ENCODE peak calls at places on chromosomes 12 and 14, in seven cellular contexts. W is endothelial cell, V is HFF-Myc, E is Caco-2, L is neural crest cell, A is mesothelial cell of epicardium, F is activated B cell treated with CpG ODN at 0.5 μM for 24 hours. K is an unnamed sample.

GRCh38 chr14:20782280-20782890 is 1.3 kb downstream of the RNASE6 start:
- DNase-seq in L (no peak), E (no peak), W (peak; percentile 37), F (no peak), V (no peak), A (no peak), K (no peak)

GRCh38 chr12:118357327-118358007 is 15.2 kb downstream of the TAOK3 start:
- DNase-seq in E (no peak), W (no peak), A (no peak), F (no peak), V (peak; percentile 60), L (no peak), K (peak; percentile 85)

GRCh38 chr14:76273346-76273745 is 102.6 kb upstream of the ESRRB start:
- DNase-seq in E (no peak), A (no peak), F (no peak), V (no peak), W (no peak), L (no peak), K (no peak)

GRCh38 chr12:32043928-32044549 is 62.6 kb upstream of the BICD1 start:
- DNase-seq in V (no peak), E (no peak), L (no peak), A (no peak), W (no peak), F (no peak), K (no peak)

GRCh38 chr12:70788774-70789173 is 131.8 kb downstream of the PTPRR start:
- DNase-seq in V (no peak), W (no peak), F (no peak), E (no peak), L (no peak), A (no peak), K (no peak)

GRCh38 chr12:57276935-57277563 is 26.1 kb upstream of the STAC3 start:
- DNase-seq in W (peak; percentile 45), F (no peak), A (no peak), V (no peak), E (no peak), L (no peak), K (no peak)

GRCh38 chr14:33404054-33404453 is 465.4 kb downstream of the NPAS3 start:
- DNase-seq in V (peak; percentile 63), E (no peak), A (no peak), W (no peak), L (no peak), F (no peak), K (no peak)

GRCh38 chr14:94030571-94030970 is 4.4 kb downstream of the OTUB2 start:
- DNase-seq in E (no peak), V (no peak), W (no peak), F (no peak), L (no peak), A (no peak), K (no peak)

GRCh38 chr14:80059041-80059440 is 152.3 kb downstream of the DIO2 start:
- DNase-seq in V (no peak), L (no peak), F (no peak), E (no peak), A (no peak), W (no peak), K (no peak)

GRCh38 chr12:128829870-128830504 is 6.2 kb upstream of the SLC15A4 start:
- DNase-seq in F (peak; percentile 51), L (no peak), E (no peak), V (no peak), W (no peak), A (no peak), K (peak; percentile 88)

GRCh38 chr14:24944800-24945199 is 105.1 kb downstream of the STXBP6 start:
- DNase-seq in F (no peak), W (no peak), V (no peak), A (no peak), E (no peak), L (no peak), K (no peak)

GRCh38 chr12:116465892-116466291 is 93.3 kb upstream of the MAP1LC3B2 start:
- DNase-seq in W (no peak), F (no peak), V (no peak), A (no peak), L (no peak), E (no peak), K (no peak)

GRCh38 chr12:15808250-15808971 is 19.2 kb upstream of the EPS8 start:
- DNase-seq in L (no peak), A (no peak), W (no peak), F (no peak), V (no peak), E (no peak), K (no peak)

GRCh38 chr14:57725399-57726077 is 140.4 kb downstream of the SLC35F4 start:
- DNase-seq in W (no peak), L (no peak), F (no peak), V (no peak), A (no peak), E (no peak), K (no peak)

DNA sequence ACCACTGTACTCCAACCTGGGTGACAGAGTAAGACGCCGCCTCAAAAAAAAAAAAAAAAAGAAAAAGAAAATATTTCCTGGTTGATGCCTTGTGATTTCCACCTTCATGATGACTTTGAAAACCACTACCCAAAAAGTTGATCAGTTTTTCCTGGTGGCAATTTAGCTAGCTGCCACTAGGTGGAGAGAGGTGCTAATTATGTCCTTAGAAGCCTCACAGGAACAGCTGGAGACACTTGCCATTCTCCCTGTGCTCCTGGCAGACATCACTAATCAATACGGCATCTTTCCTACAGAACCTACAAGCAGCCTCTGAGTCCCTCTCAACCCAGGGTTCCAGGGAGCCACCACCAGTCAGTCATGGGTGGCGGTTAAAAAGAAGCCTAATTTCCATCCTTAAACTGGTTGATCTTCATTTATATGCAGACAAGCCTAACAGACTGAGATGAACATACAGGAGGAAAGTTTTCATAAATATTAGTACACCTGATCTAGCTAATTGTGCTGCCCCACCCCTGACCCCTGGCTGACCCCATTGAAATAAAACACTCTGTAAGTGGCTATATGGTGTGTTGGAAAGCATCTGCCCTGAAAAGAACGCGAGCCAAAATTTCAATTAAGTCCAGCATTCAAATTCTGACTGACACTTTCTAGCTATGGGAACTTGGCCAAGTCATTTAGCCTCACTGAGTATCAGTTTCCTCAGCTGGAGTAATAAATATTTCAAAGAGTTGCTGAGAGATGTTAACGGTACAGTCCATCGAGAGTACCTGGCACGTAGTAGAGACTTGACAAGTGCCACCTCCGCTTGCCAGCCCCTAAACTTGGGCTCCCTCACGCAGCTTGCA is 6.2 kb upstream of the OAS1 start:
- DNase-seq in A (no peak), V (peak; percentile 15), L (peak; percentile 11), W (peak; percentile 28), E (peak; percentile 56), F (no peak), K (no peak)
- TF ChIP-seq CTCF in A (peak; percentile 58), V (peak; percentile 74), L (peak; percentile 73), W (peak; percentile 71), E (peak; percentile 72), F (peak; percentile 73), K (peak; percentile 89)

GRCh38 chr14:74289801-74290200 is 12.9 kb downstream of the ABCD4 start:
- DNase-seq in A (no peak), F (no peak), W (no peak), L (no peak), V (no peak), E (no peak), K (no peak)

GRCh38 chr14:74292061-74292460 is 10.7 kb downstream of the ABCD4 start:
- DNase-seq in W (no peak), V (no peak), A (no peak), F (no peak), L (no peak), E (no peak), K (no peak)

GRCh38 chr14:74293621-74294020 is 9.1 kb downstream of the ABCD4 start:
- DNase-seq in F (no peak), E (no peak), W (no peak), V (no peak), L (no peak), A (no peak), K (no peak)

GRCh38 chr14:74286736-74287135 is 16.0 kb downstream of the ABCD4 start:
- DNase-seq in L (no peak), F (no peak), E (no peak), A (no peak), W (no peak), V (no peak), K (no peak)

GRCh38 chr14:74290415-74290814 is 12.3 kb downstream of the ABCD4 start:
- DNase-seq in V (no peak), W (no peak), F (no peak), L (no peak), A (no peak), E (no peak), K (no peak)
- TF ChIP-seq CTCF in V (peak; percentile 55), W (peak; percentile 73), F (no peak), L (peak; percentile 61), A (peak; percentile 81), E (peak; percentile 25), K (peak; percentile 67)

GRCh38 chr12:125687820-125688219 is 622.6 kb downstream of the AACS start:
- DNase-seq in V (no peak), E (no peak), A (no peak), L (no peak), F (no peak), W (no peak), K (no peak)

GRCh38 chr12:125684968-125685790 is 619.9 kb downstream of the AACS start:
- DNase-seq in E (no peak), W (no peak), L (no peak), A (no peak), V (no peak), F (no peak), K (no peak)

GRCh38 chr12:125685885-125686284 is 620.6 kb downstream of the AACS start:
- DNase-seq in A (no peak), V (no peak), E (no peak), F (no peak), W (no peak), L (no peak), K (no peak)

GRCh38 chr12:125687403-125687802 is 622.2 kb downstream of the AACS start:
- DNase-seq in A (no peak), V (no peak), W (no peak), E (no peak), L (no peak), F (no peak), K (no peak)

GRCh38 chr12:125683748-125684381 is 618.6 kb downstream of the AACS start:
- DNase-seq in W (peak; percentile 86), A (peak; percentile 41), L (peak; percentile 66), V (no peak), F (no peak), E (no peak), K (no peak)
- TF ChIP-seq CTCF in W (peak; percentile 89), A (peak; percentile 59), L (peak; percentile 85), V (no peak), F (no peak), E (peak; percentile 32), K (peak; percentile 18)

GRCh38 chr12:53805067-53805466 is 53.3 kb upstream of the CISTR start:
- DNase-seq in A (no peak), E (no peak), L (no peak), W (no peak), F (no peak), V (no peak), K (no peak)

GRCh38 chr12:53803703-53804102 is 51.9 kb upstream of the CISTR start:
- DNase-seq in W (no peak), V (no peak), A (no peak), F (no peak), E (no peak), L (no peak), K (no peak)

GRCh38 chr12:53803194-53803593 is 51.4 kb upstream of the CISTR start:
- DNase-seq in F (no peak), V (no peak), A (no peak), L (no peak), E (no peak), W (no peak), K (no peak)

GRCh38 chr12:53805801-53806200 is 54.0 kb upstream of the CISTR start:
- DNase-seq in W (no peak), E (no peak), F (no peak), L (no peak), A (no peak), V (no peak), K (no peak)

GRCh38 chr12:53804429-53804828 is 52.6 kb upstream of the CISTR start:
- DNase-seq in V (no peak), F (no peak), E (peak; percentile 51), L (no peak), W (no peak), A (no peak), K (no peak)
- TF ChIP-seq CTCF in V (no peak), F (no peak), E (no peak), L (no peak), W (no peak), A (no peak), K (no peak)

K was measured in CD14-positive monocyte.